ENCODE peak calls at places on chromosomes 12 and 14, in eight cellular contexts. Q, M, X, U, Z, L, J and R are unnamed samples.

GRCh38 chr12:52956987-52957386 is 8.1 kb downstream of the KRT18 start:
- DNase-seq in M (no peak), Q (no peak), J (no peak), L (no peak), Z (no peak), X (no peak), U (no peak), R (no peak)

GRCh38 chr14:73457050-73457934 is 1.1 kb downstream of the NUMB start:
- DNase-seq in J (peak; percentile 40), U (no peak), L (peak; percentile 42), M (no peak), X (no peak), Q (no peak), Z (peak; percentile 74), R (peak; percentile 52)

GRCh38 chr12:121400332-121401139 is 618 bp downstream of the RNF34 start:
- DNase-seq in X (no peak), L (peak; percentile 11), Z (peak; percentile 49), J (peak; percentile 27), M (peak; percentile 52), Q (peak; percentile 87), U (no peak), R (peak; percentile 52)

GRCh38 chr14:53683229-53683628 is 273.4 kb downstream of the BMP4 start:
- DNase-seq in Q (no peak), M (no peak), X (no peak), L (no peak), U (no peak), Z (no peak), J (no peak), R (no peak)

GRCh38 chr14:102503576-102504224 is 5.9 kb downstream of the ANKRD9 start:
- DNase-seq in M (no peak), J (no peak), X (no peak), L (no peak), Z (no peak), Q (no peak), U (no peak), R (no peak)

GRCh38 chr14:96086032-96086431 is 46.9 kb downstream of the C14orf132 start:
- DNase-seq in U (no peak), Q (no peak), M (no peak), Z (no peak), X (no peak), J (no peak), L (no peak), R (peak; percentile 29)

GRCh38 chr14:38098074-38098846 is 109.4 kb upstream of the SSTR1 start:
- DNase-seq in Z (no peak), Q (no peak), M (no peak), L (no peak), J (no peak), U (no peak), X (no peak), R (no peak)

GRCh38 chr12:40122842-40123241 is 17.0 kb upstream of the SLC2A13 start:
- DNase-seq in J (no peak), Q (no peak), L (no peak), Z (no peak), U (no peak), M (no peak), X (no peak), R (no peak)

GRCh38 chr14:80364274-80364673 is 153.0 kb upstream of the DIO2 start:
- DNase-seq in Z (no peak), Q (no peak), J (no peak), M (no peak), L (peak; percentile 17), X (no peak), U (no peak), R (no peak)

GRCh38 chr12:93176166-93176565 is 201.6 kb upstream of the NUDT4 start:
- DNase-seq in M (no peak), Q (no peak), L (no peak), Z (no peak), J (no peak), U (no peak), X (no peak), R (no peak)

GRCh38 chr12:91492648-91493047 is 310.0 kb upstream of the DCN start:
- DNase-seq in J (no peak), X (no peak), L (no peak), U (no peak), M (no peak), Z (peak; percentile 50), Q (no peak), R (no peak)

GRCh38 chr12:33825442-33825841 is 196.9 kb upstream of the ALG10 start:
- DNase-seq in J (no peak), L (no peak), Q (no peak), Z (no peak), X (no peak), M (no peak), U (no peak), R (peak; percentile 64)

GRCh38 chr14:32560213-32560857 is 231.2 kb downstream of the AKAP6 start:
- DNase-seq in Q (no peak), L (peak; percentile 76), J (peak; percentile 59), Z (peak; percentile 59), M (peak; percentile 57), U (no peak), X (no peak), R (peak; percentile 39)

GRCh38 chr14:94392510-94392935 is 4.1 kb upstream of the SERPINA1 start:
- DNase-seq in U (no peak), X (no peak), Q (peak; percentile 52), Z (no peak), L (no peak), J (no peak), M (no peak), R (no peak)

GRCh38 chr14:98999901-99000300 is 272.1 kb downstream of the BCL11B start:
- DNase-seq in M (no peak), Q (no peak), L (no peak), Z (no peak), U (no peak), X (no peak), J (no peak), R (no peak)

GRCh38 chr12:39846971-39847661 is 227.5 kb upstream of the ABCD2 start:
- DNase-seq in Q (no peak), X (no peak), U (no peak), L (peak; percentile 91), J (no peak), M (no peak), Z (no peak), R (no peak)

GRCh38 chr14:56461876-56462275 is 117.7 kb upstream of the TMEM260 start:
- DNase-seq in L (no peak), J (no peak), Q (no peak), M (no peak), U (no peak), Z (no peak), X (no peak), R (no peak)

GRCh38 chr12:124306686-124307555 is 12.0 kb downstream of the RFLNA start:
- DNase-seq in Z (no peak), J (no peak), L (no peak), U (no peak), X (no peak), M (no peak), Q (no peak), R (no peak)

GRCh38 chr14:96204151-96205058 is at the start of gene BDKRB2:
- DNase-seq in J (peak; percentile 62), L (no peak), X (peak; percentile 9), Q (no peak), U (peak; percentile 69), M (peak; percentile 82), Z (peak; percentile 86), R (peak; percentile 94)

GRCh38 chr14:35669782-35670181 is 135.8 kb downstream of the INSM2 start:
- DNase-seq in M (no peak), Q (no peak), X (no peak), L (no peak), Z (no peak), U (no peak), J (no peak), R (no peak)

GRCh38 chr14:61703342-61704129 is 8.2 kb downstream of the HIF1A start:
- DNase-seq in X (no peak), M (no peak), L (no peak), J (no peak), Z (no peak), Q (no peak), U (no peak), R (no peak)

GRCh38 chr14:51844482-51844881 is 15.9 kb upstream of the GNG2 start:
- DNase-seq in U (no peak), J (no peak), X (no peak), Q (no peak), M (no peak), Z (no peak), L (no peak), R (no peak)
- H3K4me3 ChIP-seq in U (no peak overlapping the region), J (no peak overlapping the region), X (no peak overlapping the region), Q (no peak overlapping the region), M (no peak overlapping the region), Z (no peak overlapping the region), L (no peak overlapping the region), R (no peak overlapping the region)

GRCh38 chr12:82883396-82884360 is 197.0 kb downstream of the TMTC2 start:
- DNase-seq in L (peak; percentile 41), Z (no peak), J (peak; percentile 77), Q (no peak), X (no peak), M (no peak), U (no peak), R (no peak)

GRCh38 chr12:82876075-82876474 is 189.4 kb downstream of the TMTC2 start:
- DNase-seq in U (no peak), M (no peak), J (no peak), Q (no peak), Z (no peak), X (no peak), L (no peak), R (no peak)

GRCh38 chr12:82874935-82875334 is 188.2 kb downstream of the TMTC2 start:
- DNase-seq in L (no peak), M (no peak), Z (no peak), X (no peak), Q (no peak), U (no peak), J (no peak), R (no peak)

GRCh38 chr12:82877963-82878362 is 191.3 kb downstream of the TMTC2 start:
- DNase-seq in U (no peak), L (no peak), Q (no peak), X (no peak), M (no peak), J (no peak), Z (no peak), R (no peak)

GRCh38 chr12:82880442-82880901 is 193.8 kb downstream of the TMTC2 start:
- DNase-seq in Z (no peak), X (no peak), L (peak; percentile 16), J (no peak), Q (no peak), U (no peak), M (no peak), R (no peak)
- H3K4me1 ChIP-seq in Z (no peaks in the 10 kb centered on the region), X (peaks cover 6% of the 10 kb centered on the region), L (peaks cover 8% of the 10 kb centered on the region), J (peaks cover 11% of the 10 kb centered on the region), Q (no peaks in the 10 kb centered on the region), U (peaks cover 1% of the 10 kb centered on the region), M (peaks cover 4% of the 10 kb centered on the region), R (no peaks in the 10 kb centered on the region)

GRCh38 chr12:522692-523378 is 63.1 kb downstream of the B4GALNT3 start:
- DNase-seq in J (no peak), Z (no peak), U (no peak), L (no peak), Q (no peak), X (no peak), M (no peak), R (no peak)
- H3K27me3 ChIP-seq in J (no peaks in the 10 kb centered on the region), Z (no peaks in the 10 kb centered on the region), U (no peaks in the 10 kb centered on the region), L (no peaks in the 10 kb centered on the region), Q (peaks cover 7% of the 10 kb centered on the region), X (no peaks in the 10 kb centered on the region), M (no peaks in the 10 kb centered on the region), R (peaks cover 26% of the 10 kb centered on the region)

GRCh38 chr12:122825773-122826724 is 9.2 kb upstream of the HIP1R start:
- DNase-seq in L (peak; percentile 61), U (no peak), M (no peak), J (no peak), X (no peak), Q (no peak), Z (no peak), R (no peak)
- H3K4me3 ChIP-seq in L (peak overlapping the region; percentile 9), U (peak overlapping the region; percentile 37), M (no peak overlapping the region), J (no peak overlapping the region), X (peak overlapping the region; percentile 70), Q (no peak overlapping the region), Z (peak overlapping the region; percentile 27), R (peak overlapping the region; percentile 17)